ENCODE peak calls at places on chromosomes 7 and 10, in five cellular contexts. One of them, this sample, is unnamed.
A peak's percentile ranks its signal among the peaks of the same experiment; 100 is the strongest.

GRCh38 chr7:130961128-130961601 is 227.2 kb upstream of the KLF14 start:
- DNase-seq in left ventricle myocardium inferior: no peak
- DNase-seq in stimulated activated CD8-positive, alpha-beta memory T cell treated with anti-CD3 and anti-CD28 coated beads, Interleukin-4, amount 100 ng/mL, for 1 hour: no peak
- DNase-seq in activated naive CD4-positive, alpha-beta T cell treated with Interleukin-2 at 50 U/mL for 16 hours: peak; percentile 85
- DNase-seq in cardiac fibroblast: peak; percentile 81
- DNase-seq in this sample: no peak

GRCh38 chr10:121155742-121156141 is 304.6 kb downstream of the WDR11 start:
- DNase-seq in cardiac fibroblast: no peak
- DNase-seq in left ventricle myocardium inferior: no peak
- DNase-seq in activated naive CD4-positive, alpha-beta T cell treated with Interleukin-2 at 50 U/mL for 16 hours: no peak
- DNase-seq in stimulated activated CD8-positive, alpha-beta memory T cell treated with anti-CD3 and anti-CD28 coated beads, Interleukin-4, amount 100 ng/mL, for 1 hour: no peak
- DNase-seq in this sample: no peak

GRCh38 chr7:129684777-129685176 is 73.3 kb downstream of the NRF1 start:
- DNase-seq in activated naive CD4-positive, alpha-beta T cell treated with Interleukin-2 at 50 U/mL for 16 hours: no peak
- DNase-seq in stimulated activated CD8-positive, alpha-beta memory T cell treated with anti-CD3 and anti-CD28 coated beads, Interleukin-4, amount 100 ng/mL, for 1 hour: no peak
- DNase-seq in cardiac fibroblast: peak; percentile 75
- DNase-seq in left ventricle myocardium inferior: no peak
- DNase-seq in this sample: no peak

GRCh38 chr10:4283841-4284610 is 499.0 kb upstream of the KLF6 start:
- DNase-seq in left ventricle myocardium inferior: peak; percentile 69
- DNase-seq in stimulated activated CD8-positive, alpha-beta memory T cell treated with anti-CD3 and anti-CD28 coated beads, Interleukin-4, amount 100 ng/mL, for 1 hour: no peak
- DNase-seq in activated naive CD4-positive, alpha-beta T cell treated with Interleukin-2 at 50 U/mL for 16 hours: no peak
- DNase-seq in cardiac fibroblast: peak; percentile 60
- DNase-seq in this sample: no peak

GRCh38 chr10:47127188-47127587 is 172.8 kb upstream of the GDF10 start:
- DNase-seq in left ventricle myocardium inferior: no peak
- DNase-seq in stimulated activated CD8-positive, alpha-beta memory T cell treated with anti-CD3 and anti-CD28 coated beads, Interleukin-4, amount 100 ng/mL, for 1 hour: no peak
- DNase-seq in activated naive CD4-positive, alpha-beta T cell treated with Interleukin-2 at 50 U/mL for 16 hours: no peak
- DNase-seq in cardiac fibroblast: no peak
- DNase-seq in this sample: no peak

GRCh38 chr10:11448190-11448544 is 163.3 kb downstream of the USP6NL start:
- DNase-seq in stimulated activated CD8-positive, alpha-beta memory T cell treated with anti-CD3 and anti-CD28 coated beads, Interleukin-4, amount 100 ng/mL, for 1 hour: no peak
- DNase-seq in left ventricle myocardium inferior: no peak
- DNase-seq in cardiac fibroblast: no peak
- DNase-seq in activated naive CD4-positive, alpha-beta T cell treated with Interleukin-2 at 50 U/mL for 16 hours: no peak
- DNase-seq in this sample: peak; percentile 62

GRCh38 chr10:124640056-124640455 is 104.1 kb downstream of the FAM53B start:
- DNase-seq in stimulated activated CD8-positive, alpha-beta memory T cell treated with anti-CD3 and anti-CD28 coated beads, Interleukin-4, amount 100 ng/mL, for 1 hour: no peak
- DNase-seq in left ventricle myocardium inferior: no peak
- DNase-seq in cardiac fibroblast: no peak
- DNase-seq in activated naive CD4-positive, alpha-beta T cell treated with Interleukin-2 at 50 U/mL for 16 hours: no peak
- DNase-seq in this sample: no peak

GRCh38 chr7:129376076-129376777 is 58.0 kb upstream of the STRIP2 start:
- DNase-seq in left ventricle myocardium inferior: no peak
- DNase-seq in activated naive CD4-positive, alpha-beta T cell treated with Interleukin-2 at 50 U/mL for 16 hours: peak; percentile 53
- DNase-seq in cardiac fibroblast: peak; percentile 49
- DNase-seq in stimulated activated CD8-positive, alpha-beta memory T cell treated with anti-CD3 and anti-CD28 coated beads, Interleukin-4, amount 100 ng/mL, for 1 hour: no peak
- DNase-seq in this sample: no peak

GRCh38 chr10:127877701-127878100 is 15.0 kb downstream of the CLRN3 start:
- DNase-seq in left ventricle myocardium inferior: no peak
- DNase-seq in cardiac fibroblast: no peak
- DNase-seq in activated naive CD4-positive, alpha-beta T cell treated with Interleukin-2 at 50 U/mL for 16 hours: no peak
- DNase-seq in stimulated activated CD8-positive, alpha-beta memory T cell treated with anti-CD3 and anti-CD28 coated beads, Interleukin-4, amount 100 ng/mL, for 1 hour: no peak
- DNase-seq in this sample: no peak

GRCh38 chr10:33542747-33543505 is 208.5 kb upstream of the NRP1 start:
- DNase-seq in activated naive CD4-positive, alpha-beta T cell treated with Interleukin-2 at 50 U/mL for 16 hours: no peak
- DNase-seq in cardiac fibroblast: peak; percentile 61
- DNase-seq in left ventricle myocardium inferior: no peak
- DNase-seq in stimulated activated CD8-positive, alpha-beta memory T cell treated with anti-CD3 and anti-CD28 coated beads, Interleukin-4, amount 100 ng/mL, for 1 hour: no peak
- DNase-seq in this sample: no peak

GRCh38 chr7:137975223-137975622 is 26.7 kb downstream of the CREB3L2 start:
- DNase-seq in stimulated activated CD8-positive, alpha-beta memory T cell treated with anti-CD3 and anti-CD28 coated beads, Interleukin-4, amount 100 ng/mL, for 1 hour: no peak
- DNase-seq in left ventricle myocardium inferior: peak; percentile 59
- DNase-seq in cardiac fibroblast: peak; percentile 71
- DNase-seq in activated naive CD4-positive, alpha-beta T cell treated with Interleukin-2 at 50 U/mL for 16 hours: no peak
- DNase-seq in this sample: no peak

GRCh38 chr7:35549781-35550180 is 145.2 kb downstream of the HERPUD2 start:
- DNase-seq in left ventricle myocardium inferior: no peak
- DNase-seq in cardiac fibroblast: no peak
- DNase-seq in stimulated activated CD8-positive, alpha-beta memory T cell treated with anti-CD3 and anti-CD28 coated beads, Interleukin-4, amount 100 ng/mL, for 1 hour: no peak
- DNase-seq in activated naive CD4-positive, alpha-beta T cell treated with Interleukin-2 at 50 U/mL for 16 hours: no peak
- DNase-seq in this sample: peak; percentile 75

GRCh38 chr7:130513447-130513846 is 21.6 kb downstream of the MEST start:
- DNase-seq in left ventricle myocardium inferior: no peak
- DNase-seq in cardiac fibroblast: no peak
- DNase-seq in activated naive CD4-positive, alpha-beta T cell treated with Interleukin-2 at 50 U/mL for 16 hours: no peak
- DNase-seq in stimulated activated CD8-positive, alpha-beta memory T cell treated with anti-CD3 and anti-CD28 coated beads, Interleukin-4, amount 100 ng/mL, for 1 hour: no peak
- DNase-seq in this sample: no peak

GRCh38 chr10:30736685-30737232 is 107.2 kb upstream of the LYZL2 start:
- DNase-seq in cardiac fibroblast: peak; percentile 99
- DNase-seq in activated naive CD4-positive, alpha-beta T cell treated with Interleukin-2 at 50 U/mL for 16 hours: no peak
- DNase-seq in left ventricle myocardium inferior: no peak
- DNase-seq in stimulated activated CD8-positive, alpha-beta memory T cell treated with anti-CD3 and anti-CD28 coated beads, Interleukin-4, amount 100 ng/mL, for 1 hour: no peak
- DNase-seq in this sample: peak; percentile 90

GRCh38 chr10:45557275-45557905 is 115.2 kb downstream of the ZFAND4 start:
- DNase-seq in stimulated activated CD8-positive, alpha-beta memory T cell treated with anti-CD3 and anti-CD28 coated beads, Interleukin-4, amount 100 ng/mL, for 1 hour: no peak
- DNase-seq in activated naive CD4-positive, alpha-beta T cell treated with Interleukin-2 at 50 U/mL for 16 hours: no peak
- DNase-seq in cardiac fibroblast: peak; percentile 17
- DNase-seq in left ventricle myocardium inferior: no peak
- DNase-seq in this sample: no peak

GRCh38 chr7:35519971-35520809 is 174.7 kb downstream of the HERPUD2 start:
- DNase-seq in left ventricle myocardium inferior: peak; percentile 77
- DNase-seq in stimulated activated CD8-positive, alpha-beta memory T cell treated with anti-CD3 and anti-CD28 coated beads, Interleukin-4, amount 100 ng/mL, for 1 hour: peak; percentile 14
- DNase-seq in activated naive CD4-positive, alpha-beta T cell treated with Interleukin-2 at 50 U/mL for 16 hours: peak; percentile 37
- DNase-seq in cardiac fibroblast: peak; percentile 83
- DNase-seq in this sample: no peak